ENCODE peak calls at places on chromosomes 1 and 21, in seven cellular contexts. D is prostate gland, V is IMR-90, M is ascending aorta, Y is RWPE1, E is upper lobe of left lung, I is dorsolateral prefrontal cortex. U is an unnamed sample.

GRCh38 chr1:31373897-31374486 is 1.1 kb upstream of the FABP3 start:
- DNase-seq in I (no peak), Y (no peak), V (no peak), E (no peak), M (peak), D (no peak), U (no peak)

GRCh38 chr1:238624786-238625185 is 734.1 kb upstream of the ZP4 start:
- DNase-seq in V (peak), I (no peak), Y (no peak), E (no peak), D (no peak), M (no peak), U (no peak)

GRCh38 chr1:19704247-19705113 is 39.8 kb downstream of the HTR6 start:
- DNase-seq in I (peak), E (peak), M (peak), Y (peak), V (peak), D (peak), U (no peak)

GRCh38 chr1:39575191-39576015 is 1.2 kb downstream of the PABPC4 start:
- DNase-seq in D (peak), Y (no peak), E (peak), V (peak), I (no peak), M (peak), U (no peak)

GRCh38 chr1:185040333-185040732 is 5.0 kb upstream of the RNF2 start:
- DNase-seq in V (no peak), D (no peak), M (no peak), I (no peak), E (no peak), Y (no peak), U (no peak)

GRCh38 chr1:31101147-31101502 is 35.6 kb upstream of the PUM1 start:
- DNase-seq in V (peak), I (no peak), M (no peak), D (no peak), E (no peak), Y (peak), U (no peak)

GRCh38 chr21:44428281-44428942 is 26.9 kb upstream of the LRRC3 start:
- DNase-seq in V (no peak), I (no peak), Y (peak), E (peak), M (no peak), D (no peak), U (peak)

GRCh38 chr1:47809301-47810084 is 187.7 kb downstream of the TRABD2B start:
- DNase-seq in Y (no peak), E (no peak), V (no peak), M (no peak), I (no peak), D (no peak), U (no peak)

GRCh38 chr1:234862944-234863515 is 253.1 kb upstream of the IRF2BP2 start:
- DNase-seq in E (peak), M (peak), D (peak), I (peak), Y (no peak), V (peak), U (no peak)

GRCh38 chr1:47459263-47459788 is 21.5 kb downstream of the FOXD2 start:
- DNase-seq in E (no peak), Y (no peak), D (no peak), M (no peak), I (no peak), V (no peak), U (no peak)

GRCh38 chr1:235649722-235650163 is at the start of gene GNG4:
- DNase-seq in Y (no peak), V (no peak), M (no peak), I (no peak), D (peak), E (no peak), U (no peak)

GRCh38 chr1:62800274-62800673 is 16.3 kb downstream of the ATG4C start:
- DNase-seq in I (no peak), E (no peak), D (no peak), V (no peak), M (no peak), Y (no peak), U (no peak)

GRCh38 chr1:185813401-185813979 is 79.3 kb downstream of the HMCN1 start:
- DNase-seq in D (no peak), V (peak), M (no peak), E (no peak), I (no peak), Y (peak), U (no peak)

GRCh38 chr1:211469938-211470529 is 21.9 kb downstream of the RD3 start:
- DNase-seq in I (no peak), E (peak), D (peak), Y (peak), V (peak), M (peak), U (no peak)

GRCh38 chr1:3746389-3746783 is 5.9 kb upstream of the CCDC27 start:
- DNase-seq in E (no peak), D (no peak), I (no peak), M (no peak), Y (no peak), V (no peak), U (no peak)

GRCh38 chr1:229942508-229942907 is 124.5 kb upstream of the GALNT2 start:
- DNase-seq in D (no peak), M (no peak), E (no peak), Y (no peak), V (no peak), I (no peak), U (no peak)

GRCh38 chr1:177877086-177877485 is 92.8 kb downstream of the SEC16B start:
- DNase-seq in M (no peak), E (no peak), Y (no peak), V (no peak), I (no peak), D (no peak), U (no peak)

GRCh38 chr1:243596441-243597183 is 253.4 kb downstream of the AKT3 start:
- DNase-seq in V (peak), I (no peak), Y (peak), M (no peak), E (no peak), D (no peak), U (peak)

GRCh38 chr1:6930901-6931300 is 145.6 kb downstream of the CAMTA1 start:
- DNase-seq in V (no peak), D (no peak), Y (no peak), M (no peak), E (no peak), I (no peak), U (no peak)
- H3K27ac ChIP-seq in V (no peak), D (no peak), Y (no peak), M (no peak), E (no peak), I (no peak), U (no peak)

GRCh38 chr1:85494957-85495266 is 30.0 kb upstream of the DDAH1 start:
- DNase-seq in Y (peak), M (no peak), V (peak), E (peak), D (peak), I (no peak), U (no peak)
- H3K27ac ChIP-seq in Y (no peak), M (no peak), V (no peak), E (no peak), D (no peak), I (no peak), U (peak)

GRCh38 chr1:206457408-206457807 is 12.9 kb upstream of the IKBKE start:
- DNase-seq in V (peak), D (no peak), I (no peak), E (peak), Y (no peak), M (peak), U (no peak)

GRCh38 chr1:206459703-206460102 is 10.6 kb upstream of the IKBKE start:
- DNase-seq in V (no peak), E (no peak), M (no peak), Y (no peak), D (no peak), I (no peak), U (no peak)

GRCh38 chr1:206455320-206455680 is 15.0 kb upstream of the IKBKE start:
- DNase-seq in V (no peak), Y (no peak), D (no peak), E (no peak), I (no peak), M (no peak), U (no peak)

GRCh38 chr1:206455681-206456344 is 14.5 kb upstream of the IKBKE start:
- DNase-seq in M (no peak), Y (no peak), I (no peak), V (no peak), D (no peak), E (no peak), U (no peak)

DNA sequence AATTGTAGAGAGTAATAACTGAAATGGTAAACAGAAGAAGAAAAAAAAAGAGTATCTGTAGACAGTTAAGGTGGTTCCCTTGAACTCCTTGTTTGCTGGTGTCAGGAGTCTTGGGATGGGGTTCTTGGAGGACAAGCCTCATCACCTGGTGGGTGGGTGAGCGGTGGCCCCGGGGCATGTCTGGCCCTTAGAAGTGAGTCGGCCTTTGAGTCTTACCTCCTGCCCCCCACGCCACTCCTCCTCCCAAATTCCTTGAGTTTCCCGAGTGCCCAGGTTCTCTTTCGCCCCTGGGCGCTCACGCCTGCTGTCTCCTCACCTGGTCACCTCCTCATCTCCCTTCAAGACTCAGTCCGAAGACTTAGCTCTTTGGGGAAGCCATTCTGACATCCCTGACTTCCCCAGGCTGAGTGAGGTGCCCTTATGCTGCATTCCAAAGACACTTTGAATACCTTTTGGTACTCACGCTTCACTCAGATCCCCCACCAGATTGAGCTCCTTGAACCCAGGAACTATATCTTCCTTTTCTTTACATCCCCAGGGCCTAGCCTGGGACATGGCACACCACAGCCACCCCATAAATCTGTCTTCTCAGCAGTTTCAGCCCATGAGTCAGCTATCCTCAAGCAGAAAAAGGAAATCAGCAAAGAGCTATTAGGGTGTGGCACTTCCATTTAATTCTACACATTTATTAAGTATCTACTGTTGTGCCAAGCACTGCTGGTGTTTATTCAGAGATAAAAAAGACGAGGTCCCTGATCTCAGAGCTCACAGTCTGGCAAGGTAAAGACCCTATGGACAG is 13.5 kb upstream of the IKBKE start:
- DNase-seq in E (no peak), V (no peak), D (no peak), I (no peak), M (no peak), Y (peak), U (no peak)
- H3K27ac ChIP-seq in E (peak), V (no peak), D (no peak), I (no peak), M (no peak), Y (peak), U (peak)

GRCh38 chr1:156130578-156130942 is 16.0 kb downstream of the LMNA start:
- DNase-seq in Y (no peak), M (no peak), E (no peak), D (no peak), I (no peak), V (no peak), U (no peak)
- H3K27ac ChIP-seq in Y (peak), M (peak), E (peak), D (peak), I (peak), V (peak), U (peak)

GRCh38 chr1:46072975-46073374 is 59.5 kb downstream of the PIK3R3 start:
- DNase-seq in Y (peak), D (no peak), I (no peak), V (no peak), M (no peak), E (no peak), U (no peak)

GRCh38 chr1:46068525-46068924 is 63.9 kb downstream of the PIK3R3 start:
- DNase-seq in Y (no peak), M (no peak), V (no peak), D (no peak), E (no peak), I (no peak), U (no peak)

GRCh38 chr1:46067652-46068051 is 64.8 kb downstream of the PIK3R3 start:
- DNase-seq in I (no peak), D (no peak), E (no peak), Y (no peak), V (no peak), M (no peak), U (no peak)

GRCh38 chr1:46065405-46065804 is 67.0 kb downstream of the PIK3R3 start:
- DNase-seq in D (no peak), V (no peak), E (no peak), Y (peak), M (no peak), I (no peak), U (no peak)

GRCh38 chr1:46070164-46070814 is 62.1 kb downstream of the PIK3R3 start:
- DNase-seq in I (no peak), D (no peak), M (no peak), V (no peak), Y (no peak), E (peak), U (no peak)
- H3K27ac ChIP-seq in I (no peak), D (no peak), M (no peak), V (no peak), Y (no peak), E (peak), U (no peak)

GRCh38 chr21:29182674-29183073 is 52.2 kb downstream of the MAP3K7CL start:
- DNase-seq in I (no peak), E (no peak), D (no peak), V (peak), M (no peak), Y (no peak), U (no peak)

GRCh38 chr21:29185633-29186032 is 55.2 kb downstream of the MAP3K7CL start:
- DNase-seq in V (no peak), M (no peak), Y (no peak), D (no peak), I (no peak), E (no peak), U (no peak)

GRCh38 chr21:29181799-29182470 is 51.5 kb downstream of the MAP3K7CL start:
- DNase-seq in Y (peak), E (no peak), I (no peak), M (no peak), D (peak), V (peak), U (peak)

GRCh38 chr21:29185172-29185571 is 54.7 kb downstream of the MAP3K7CL start:
- DNase-seq in I (no peak), D (no peak), Y (no peak), V (peak), E (no peak), M (no peak), U (no peak)

GRCh38 chr21:29184047-29184446 is 53.6 kb downstream of the MAP3K7CL start:
- DNase-seq in I (no peak), E (peak), D (no peak), V (no peak), M (no peak), Y (no peak), U (no peak)
- H3K27ac ChIP-seq in I (no peak), E (peak), D (no peak), V (peak), M (no peak), Y (peak), U (no peak)

GRCh38 chr1:223209293-223209898 is 66.3 kb upstream of the TLR5 start:
- DNase-seq in D (no peak), E (no peak), V (no peak), M (no peak), I (no peak), Y (no peak), U (no peak)

GRCh38 chr1:223209992-223210785 is 67.1 kb upstream of the TLR5 start:
- DNase-seq in I (no peak), V (no peak), D (no peak), Y (no peak), E (no peak), M (no peak), U (no peak)

GRCh38 chr1:223207293-223208066 is 64.4 kb upstream of the TLR5 start:
- DNase-seq in M (no peak), D (no peak), I (no peak), V (peak), E (no peak), Y (no peak), U (no peak)

GRCh38 chr1:223210786-223211115 is 67.7 kb upstream of the TLR5 start:
- DNase-seq in V (no peak), Y (no peak), I (no peak), E (no peak), D (no peak), M (no peak), U (no peak)

DNA sequence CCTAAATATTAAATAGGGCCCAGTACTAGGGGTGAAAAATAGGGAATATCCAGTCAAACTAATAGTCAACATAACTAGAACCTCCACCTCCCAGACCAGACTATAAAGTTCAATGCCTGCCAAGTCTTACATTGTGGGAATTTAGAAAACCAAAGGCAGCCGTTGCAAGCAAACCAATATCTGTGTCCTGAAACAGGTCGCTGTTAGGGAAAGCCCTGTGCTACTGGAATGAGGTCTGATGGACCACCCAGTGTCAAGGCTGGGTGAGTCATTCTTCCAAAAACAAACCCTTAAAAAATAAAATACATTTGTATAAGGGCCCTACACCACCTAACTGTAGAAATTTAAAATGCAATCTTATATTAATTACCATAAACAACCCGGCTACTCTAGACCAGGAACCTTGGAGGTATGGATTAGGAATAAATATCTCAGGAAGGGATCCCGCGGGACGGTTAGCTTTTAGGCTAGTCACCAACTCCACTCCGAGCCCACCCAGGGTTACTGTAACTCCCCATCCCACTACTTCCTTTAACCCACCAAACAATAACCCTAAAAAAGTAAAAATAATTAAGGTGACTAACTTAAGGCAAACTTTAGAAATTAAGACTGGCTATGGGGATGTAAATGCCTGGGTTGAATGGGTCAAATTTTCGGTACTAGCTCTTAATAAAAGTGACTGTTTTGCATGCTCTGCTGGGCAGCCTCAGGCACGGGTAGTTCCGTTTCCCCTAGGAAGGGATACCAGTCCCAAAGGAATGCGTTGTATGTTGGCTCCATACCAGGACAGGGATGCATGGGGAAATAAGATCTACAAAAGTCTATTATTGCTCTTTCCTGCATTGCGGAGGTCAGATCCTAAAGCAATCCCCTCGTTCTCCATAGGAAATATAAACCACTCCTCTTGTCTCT is 65.4 kb upstream of the TLR5 start:
- DNase-seq in E (no peak), D (no peak), M (no peak), Y (no peak), I (no peak), V (no peak), U (no peak)
- H3K27ac ChIP-seq in E (no peak), D (no peak), M (no peak), Y (no peak), I (no peak), V (no peak), U (no peak)

GRCh38 chr1:8873001-8873400 is 5.5 kb downstream of the ENO1 start:
- DNase-seq in I (no peak), V (no peak), M (no peak), D (no peak), E (no peak), Y (no peak), U (no peak)

GRCh38 chr1:8871539-8871935 is 6.9 kb downstream of the ENO1 start:
- DNase-seq in Y (no peak), M (no peak), D (no peak), I (no peak), V (no peak), E (peak), U (no peak)

GRCh38 chr1:8870605-8871538 is 7.6 kb downstream of the ENO1 start:
- DNase-seq in V (no peak), M (no peak), I (no peak), Y (peak), D (no peak), E (peak), U (no peak)

GRCh38 chr1:8873506-8874229 is 4.8 kb downstream of the ENO1 start:
- DNase-seq in I (peak), V (peak), E (peak), D (peak), M (peak), Y (peak), U (peak)

GRCh38 chr1:8871965-8872399 is 6.5 kb downstream of the ENO1 start:
- DNase-seq in E (no peak), I (no peak), D (no peak), M (no peak), V (peak), Y (no peak), U (no peak)
- H3K27ac ChIP-seq in E (no peak), I (no peak), D (no peak), M (no peak), V (peak), Y (peak), U (peak)

GRCh38 chr1:58156801-58157200 is 389.7 kb downstream of the OMA1 start:
- DNase-seq in Y (no peak), E (no peak), D (no peak), I (no peak), V (no peak), M (no peak), U (no peak)

GRCh38 chr1:58156124-58156468 is 390.4 kb downstream of the OMA1 start:
- DNase-seq in Y (no peak), I (no peak), V (no peak), D (no peak), M (no peak), E (no peak), U (no peak)

GRCh38 chr1:58158006-58158405 is 388.5 kb downstream of the OMA1 start:
- DNase-seq in I (no peak), D (no peak), M (no peak), E (no peak), V (no peak), Y (no peak), U (no peak)

GRCh38 chr1:58158465-58159423 is 387.8 kb downstream of the OMA1 start:
- DNase-seq in I (no peak), D (no peak), E (no peak), V (no peak), Y (no peak), M (no peak), U (no peak)

GRCh38 chr1:58157281-58157680 is 389.2 kb downstream of the OMA1 start:
- DNase-seq in V (no peak), M (no peak), D (no peak), I (no peak), Y (no peak), E (no peak), U (no peak)
- H3K27ac ChIP-seq in V (no peak), M (no peak), D (no peak), I (no peak), Y (no peak), E (no peak), U (no peak)

GRCh38 chr21:16713331-16714114 is 799.3 kb upstream of the CXADR start:
- DNase-seq in D (no peak), M (no peak), V (peak), E (no peak), Y (no peak), I (no peak), U (no peak)

GRCh38 chr21:16708431-16708830 is 804.4 kb upstream of the CXADR start:
- DNase-seq in Y (no peak), M (no peak), D (no peak), V (peak), E (no peak), I (no peak), U (no peak)

GRCh38 chr21:16707274-16707673 is 805.6 kb upstream of the CXADR start:
- DNase-seq in I (no peak), M (no peak), Y (no peak), E (no peak), V (no peak), D (no peak), U (no peak)

GRCh38 chr21:16709866-16710550 is 802.8 kb upstream of the CXADR start:
- DNase-seq in I (no peak), Y (no peak), D (no peak), E (no peak), V (peak), M (no peak), U (no peak)
- H3K27ac ChIP-seq in I (no peak), Y (no peak), D (no peak), E (no peak), V (no peak), M (no peak), U (no peak)